ENCODE peak calls at places on chromosomes 12 and 14, in eight cellular contexts. S is MM.1S; J is GM12892; X is T-helper 2 cell; N is H54; P is foreskin keratinocyte; C is activated CD4-positive, alpha-beta T cell treated with anti-CD3 and anti-CD28 coated beads for 24 hours; Z is Caco-2. H is an unnamed sample.

GRCh38 chr12:124442772-124443445 is 124.5 kb downstream of the NCOR2 start:
- DNase-seq in J (no peak), N (no peak), Z (no peak), P (no peak), C (no peak), X (no peak), S (no peak), H (no peak)

GRCh38 chr12:116053479-116054195 is 223.9 kb downstream of the MED13L start:
- DNase-seq in S (no peak), C (no peak), Z (peak), P (no peak), X (no peak), N (no peak), J (no peak), H (no peak)

GRCh38 chr12:75660107-75660530 is 148.7 kb upstream of the KRR1 start:
- DNase-seq in J (no peak), C (no peak), X (no peak), S (no peak), Z (no peak), P (peak), N (no peak), H (no peak)

GRCh38 chr14:64812412-64812811 is 67.3 kb downstream of the SPTB start:
- DNase-seq in N (no peak), P (no peak), Z (peak), X (peak), C (no peak), J (no peak), S (peak), H (no peak)

GRCh38 chr12:47121146-47121545 is 41.4 kb upstream of the AMIGO2 start:
- DNase-seq in N (peak), Z (no peak), X (no peak), C (no peak), P (no peak), S (no peak), J (no peak), H (no peak)

GRCh38 chr12:111269688-111270087 is 99.2 kb downstream of the PHETA1 start:
- DNase-seq in P (no peak), J (no peak), Z (no peak), C (no peak), X (no peak), N (no peak), S (no peak), H (no peak)

GRCh38 chr12:1436015-1436414 is 158.4 kb downstream of the FBXL14 start:
- DNase-seq in J (no peak), Z (no peak), X (no peak), C (no peak), N (no peak), S (no peak), P (no peak), H (no peak)

GRCh38 chr12:47636908-47637780 is 68.7 kb downstream of the RPAP3 start:
- DNase-seq in X (no peak), J (no peak), C (peak), S (peak), Z (peak), P (peak), N (no peak), H (no peak)

GRCh38 chr12:101127521-101128219 is 82.4 kb downstream of the SLC5A8 start:
- DNase-seq in X (no peak), S (no peak), P (no peak), N (peak), J (no peak), C (no peak), Z (no peak), H (no peak)

GRCh38 chr12:70983692-70984091 is 63.2 kb upstream of the PTPRR start:
- DNase-seq in X (no peak), Z (no peak), P (no peak), J (no peak), C (no peak), N (no peak), S (no peak), H (no peak)

GRCh38 chr12:66331016-66331415 is 28.7 kb downstream of the HELB start:
- DNase-seq in J (no peak), N (no peak), C (no peak), S (no peak), P (no peak), X (no peak), Z (no peak), H (no peak)

GRCh38 chr12:53251477-53252348 is 16.4 kb upstream of the ESPL1 start:
- DNase-seq in P (peak), C (peak), S (peak), Z (peak), N (peak), X (peak), J (peak), H (peak)

GRCh38 chr12:55671746-55672145 is 35.1 kb downstream of the OR10P1 start:
- DNase-seq in S (no peak), C (no peak), Z (no peak), P (no peak), N (no peak), J (no peak), X (no peak), H (no peak)

H was measured in GM18507.